ENCODE peak calls at places on chromosome 13, in seven cellular contexts. W is amygdala, B is AG10803, A is T-helper 1 cell, S is fibroblast of pulmonary artery, U is RPMI8226, Q is amniotic epithelial cell. T is an unnamed sample.

GRCh38 chr13:70249332-70250064 is 141.2 kb upstream of the KLHL1 start:
- DNase-seq in S (peak), W (no peak), B (no peak), A (no peak), U (no peak), Q (peak), T (peak)

GRCh38 chr13:80945328-80945727 is 604.4 kb upstream of the SPRY2 start:
- DNase-seq in A (no peak), S (no peak), W (no peak), B (no peak), Q (no peak), U (no peak), T (peak)

GRCh38 chr13:113862191-113862765 is 1.6 kb downstream of the GAS6 start:
- DNase-seq in S (no peak), Q (peak), W (no peak), A (no peak), B (no peak), U (peak), T (no peak)

GRCh38 chr13:35139591-35139990 is 197.5 kb downstream of the NBEA start:
- DNase-seq in W (no peak), B (no peak), U (no peak), A (peak), S (peak), Q (peak), T (peak)

GRCh38 chr13:38687246-38688229 is 661 bp downstream of the FREM2 start:
- DNase-seq in U (no peak), S (no peak), W (peak), B (no peak), Q (no peak), A (no peak), T (peak)

GRCh38 chr13:89900104-89900760 is 1447.3 kb upstream of the MIR17HG start:
- DNase-seq in U (no peak), Q (peak), W (no peak), A (no peak), B (no peak), S (no peak), T (no peak)

GRCh38 chr13:111247552-111247951 is 72.9 kb upstream of the TEX29 start:
- DNase-seq in S (peak), U (no peak), Q (no peak), W (no peak), A (no peak), B (peak), T (peak)

GRCh38 chr13:111901301-111901905 is 165.5 kb upstream of the SOX1 start:
- DNase-seq in B (no peak), U (no peak), W (no peak), S (no peak), Q (no peak), A (no peak), T (no peak)

GRCh38 chr13:113848020-113848419 is 15.9 kb downstream of the GAS6 start:
- DNase-seq in U (no peak), A (no peak), S (no peak), W (no peak), B (no peak), Q (no peak), T (no peak)

GRCh38 chr13:50512602-50513527 is 330.6 kb downstream of the DLEU7 start:
- DNase-seq in W (peak), B (peak), Q (peak), U (peak), A (peak), S (peak), T (peak)

GRCh38 chr13:80235131-80235530 is 105.8 kb downstream of the SPRY2 start:
- DNase-seq in A (no peak), Q (peak), U (no peak), W (no peak), S (peak), B (no peak), T (peak)

GRCh38 chr13:64640002-64640401 is 2590.1 kb downstream of the PCDH9 start:
- DNase-seq in B (no peak), W (no peak), S (no peak), Q (no peak), A (no peak), U (no peak), T (peak)

GRCh38 chr13:96020155-96020575 is 33.0 kb downstream of the UGGT2 start:
- DNase-seq in W (peak), Q (peak), S (peak), A (peak), U (peak), B (peak), T (peak)

GRCh38 chr13:81874253-81874652 is 1533.3 kb upstream of the SPRY2 start:
- DNase-seq in W (no peak), A (no peak), U (no peak), Q (no peak), S (no peak), B (no peak), T (peak)

GRCh38 chr13:95536629-95537241 is 15.8 kb upstream of the CLDN10 start:
- DNase-seq in W (no peak), S (peak), B (peak), U (peak), A (no peak), Q (peak), T (peak)

GRCh38 chr13:51322826-51323225 is 16.7 kb upstream of the SERPINE3 start:
- DNase-seq in U (no peak), B (no peak), A (no peak), W (no peak), S (no peak), Q (no peak), T (peak)

GRCh38 chr13:93698016-93698613 is 471.5 kb downstream of the GPC6 start:
- DNase-seq in U (no peak), A (no peak), W (no peak), B (no peak), Q (no peak), S (no peak), T (no peak)

GRCh38 chr13:111541345-111541744 is 220.9 kb downstream of the TEX29 start:
- DNase-seq in A (no peak), U (no peak), S (no peak), W (no peak), Q (no peak), B (no peak), T (no peak)

GRCh38 chr13:26965976-26966375 is 205.4 kb upstream of the GPR12 start:
- DNase-seq in S (peak), W (no peak), Q (no peak), U (no peak), B (peak), A (no peak), T (peak)

GRCh38 chr13:50798923-50799322 is 44.6 kb downstream of the DLEU7 start:
- DNase-seq in Q (peak), W (no peak), S (peak), A (no peak), B (peak), U (no peak), T (no peak)

GRCh38 chr13:73662833-73663232 is 471.4 kb downstream of the KLF12 start:
- DNase-seq in A (no peak), Q (no peak), S (no peak), W (no peak), B (no peak), U (peak), T (no peak)

GRCh38 chr13:90630716-90631115 is 716.8 kb upstream of the MIR17HG start:
- DNase-seq in U (no peak), W (no peak), S (no peak), Q (no peak), B (no peak), A (no peak), T (no peak)

T was measured in NCI-H69.